ENCODE peak calls at places on chromosomes 13 and 19, in four cellular contexts. P is colonic mucosa, U is heart left ventricle, A is heart right ventricle. L is an unnamed sample.

GRCh38 chr13:50450279-50450678 is 393.2 kb downstream of the DLEU7 start:
- DNase-seq in P (no peak), U (no peak), A (no peak), L (peak)

GRCh38 chr19:10797078-10797477 is 38.9 kb downstream of the TMED1 start:
- DNase-seq in P (no peak), U (no peak), A (no peak), L (no peak)

GRCh38 chr19:13234518-13234917 is 84.3 kb downstream of the IER2 start:
- DNase-seq in P (peak), U (no peak), A (peak), L (no peak)

GRCh38 chr13:110616103-110617101 is 1.1 kb downstream of the NAXD start:
- DNase-seq in P (peak), U (peak), A (no peak), L (no peak)

GRCh38 chr13:96460571-96460970 is 370.7 kb downstream of the HS6ST3 start:
- DNase-seq in P (no peak), U (no peak), A (no peak), L (no peak)

GRCh38 chr13:20397896-20398295 is 127.8 kb downstream of the CRYL1 start:
- DNase-seq in P (no peak), U (no peak), A (no peak), L (no peak)

GRCh38 chr19:10078329-10078728 is 7.8 kb upstream of the SHFL start:
- DNase-seq in P (no peak), U (no peak), A (no peak), L (no peak)

GRCh38 chr13:75153386-75153785 is 328.6 kb downstream of the TBC1D4 start:
- DNase-seq in P (no peak), U (no peak), A (no peak), L (no peak)

GRCh38 chr13:75512253-75512652 is 25.4 kb downstream of the COMMD6 start:
- DNase-seq in P (no peak), U (no peak), A (no peak), L (no peak)

GRCh38 chr13:44271031-44271433 is 102.6 kb upstream of the SERP2 start:
- DNase-seq in P (no peak), U (no peak), A (no peak), L (no peak)

GRCh38 chr13:26719356-26719945 is 41.1 kb downstream of the GPR12 start:
- DNase-seq in P (no peak), U (no peak), A (no peak), L (no peak)

GRCh38 chr13:62747629-62748028 is 1332.0 kb upstream of the PCDH20 start:
- DNase-seq in P (no peak), U (no peak), A (no peak), L (no peak)

GRCh38 chr13:99028890-99029289 is 51.0 kb upstream of the DOCK9 start:
- DNase-seq in P (peak), U (no peak), A (no peak), L (no peak)

GRCh38 chr13:107799001-107799400 is 416.3 kb downstream of the LIG4 start:
- DNase-seq in P (no peak), U (no peak), A (no peak), L (no peak)

GRCh38 chr19:48398329-48399235 is 5.1 kb downstream of the GRIN2D start:
- DNase-seq in P (peak), U (peak), A (peak), L (no peak)

GRCh38 chr13:109333893-109334651 is 452.3 kb downstream of the IRS2 start:
- DNase-seq in P (no peak), U (no peak), A (no peak), L (no peak)

GRCh38 chr19:1232652-1233360 is 5.0 kb downstream of the CBARP start:
- DNase-seq in P (no peak), U (peak), A (no peak), L (no peak)

GRCh38 chr13:97359181-97360057 is 74.5 kb upstream of the RAP2A start:
- DNase-seq in P (peak), U (peak), A (no peak), L (no peak)

GRCh38 chr13:106354961-106355360 is 180.5 kb downstream of the EFNB2 start:
- DNase-seq in P (peak), U (no peak), A (no peak), L (no peak)

DNA sequence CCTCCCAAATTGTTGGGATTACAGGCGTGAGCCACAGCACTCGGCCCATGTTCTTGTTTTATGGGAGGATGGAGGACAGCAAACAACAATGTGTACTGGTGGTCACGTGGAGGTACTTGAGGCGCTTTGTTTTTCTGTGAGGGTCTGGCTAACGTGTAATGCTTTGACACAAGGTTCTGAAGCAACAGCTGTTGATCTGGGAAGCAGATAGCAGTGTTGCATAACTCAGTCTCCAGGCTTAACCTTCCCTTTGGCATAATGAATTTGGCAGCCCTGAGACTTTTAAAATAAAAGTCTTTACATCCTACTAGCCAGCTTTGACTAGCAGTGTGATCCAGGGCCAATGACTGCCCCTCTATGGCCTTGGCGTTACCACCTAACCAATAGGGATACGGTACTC is 6.9 kb upstream of the ZNF580 start:
- DNase-seq in P (no peak), U (no peak), A (no peak), L (no peak)
- H3K4me3 ChIP-seq in P (no peak), U (no peak), A (no peak), L (no peak)

DNA sequence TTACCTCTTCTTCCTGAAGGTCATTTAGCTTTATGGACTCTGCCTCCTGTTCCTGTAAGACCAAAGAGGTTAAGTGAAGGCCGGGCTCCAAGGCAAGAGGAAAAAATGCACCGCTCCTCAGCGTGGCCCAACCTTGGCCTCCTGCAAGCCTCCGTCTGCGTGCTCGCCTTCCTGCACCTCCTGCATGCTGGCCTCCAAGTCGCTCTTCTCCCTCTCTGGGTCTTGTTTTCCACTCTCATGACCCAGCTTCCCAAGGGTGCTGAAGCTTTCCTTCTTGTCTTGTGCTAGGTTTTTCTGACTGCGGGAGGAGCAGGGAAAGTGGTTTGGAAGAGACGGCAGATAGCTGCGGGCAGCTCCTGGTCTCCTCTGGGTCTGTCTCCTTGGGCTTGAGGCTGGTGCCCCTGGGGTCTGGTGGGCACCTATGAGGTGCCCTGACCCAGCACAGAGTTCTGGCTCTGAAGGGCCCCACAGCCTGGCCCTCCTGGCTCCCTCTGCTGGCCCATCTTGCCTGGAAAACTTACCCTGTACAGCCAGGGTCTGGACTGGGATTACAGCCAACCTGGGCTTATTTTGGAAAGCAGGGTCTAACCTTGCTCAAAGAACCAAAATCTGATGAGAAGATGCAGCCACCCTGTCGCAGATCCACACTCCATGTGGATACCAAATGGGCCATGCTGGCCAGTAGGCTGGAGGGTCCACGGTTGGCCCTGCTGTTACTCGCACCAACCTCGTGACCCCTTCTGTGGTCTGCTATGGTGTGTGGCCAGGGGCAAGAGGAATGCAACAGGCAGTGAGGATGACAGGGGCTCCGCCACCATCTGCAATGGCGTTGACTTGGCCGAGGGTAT is 5.2 kb downstream of the C13orf46 start:
- DNase-seq in P (no peak), U (peak), A (no peak), L (no peak)
- TF ChIP-seq CTCF in P (no peak), U (no peak), A (no peak), L (peak)

GRCh38 chr13:43033038-43033437 is 9.7 kb downstream of the DNAJC15 start:
- DNase-seq in P (no peak), U (no peak), A (no peak), L (no peak)
- H3K4me3 ChIP-seq in P (no peak), U (no peak), A (no peak), L (no peak)

GRCh38 chr19:5889288-5889971 is 14.2 kb downstream of the NDUFA11 start:
- DNase-seq in P (no peak), U (no peak), A (no peak), L (no peak)
- TF ChIP-seq CTCF in P (no peak), U (no peak), A (no peak), L (no peak)

DNA sequence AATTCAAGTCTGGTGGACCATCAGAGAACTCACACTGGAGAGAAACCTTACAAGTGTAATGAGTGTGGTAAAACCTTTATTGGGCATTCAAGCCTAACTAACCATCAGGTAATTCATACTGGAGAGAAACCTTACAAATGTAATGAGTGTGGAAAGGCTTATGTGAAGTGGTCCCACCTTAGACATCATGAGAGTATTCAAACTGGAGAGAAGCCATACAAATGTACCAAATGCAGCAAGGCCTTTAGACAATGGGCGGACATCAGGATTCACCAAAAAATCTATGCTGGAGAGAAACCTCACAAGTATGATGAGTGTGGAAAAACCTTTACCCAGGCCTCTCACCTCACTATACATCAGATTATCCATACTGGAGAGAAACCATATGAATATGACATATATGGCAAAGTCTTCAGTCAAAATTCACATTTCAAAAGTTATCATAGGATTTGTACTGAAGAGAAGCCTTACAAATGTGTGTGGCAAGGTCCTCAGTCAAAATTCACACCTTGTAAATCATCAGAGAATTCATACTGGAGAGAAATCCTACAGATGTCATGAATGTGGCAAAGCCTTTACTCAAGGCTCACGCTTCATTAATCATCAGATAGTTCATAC is 19.7 kb upstream of the ZNF665 start:
- DNase-seq in P (no peak), U (no peak), A (no peak), L (no peak)
- H3K4me3 ChIP-seq in P (no peak), U (no peak), A (no peak), L (no peak)